ENCODE peak calls at places on chromosomes 13 and 19, in six cellular contexts. D, F, J, A, Z and R are unnamed samples.

GRCh38 chr19:55376381-55376933 is at the start of gene TMEM190:
- DNase-seq in D (no peak), F (no peak), J (no peak), A (no peak), Z (no peak), R (peak)

GRCh38 chr13:98570929-98571372 is 6.0 kb downstream of the STK24 start:
- DNase-seq in D (peak), F (no peak), J (no peak), A (peak), Z (no peak), R (peak)

GRCh38 chr19:2546128-2547032 is 70.5 kb downstream of the GADD45B start:
- DNase-seq in D (peak), F (no peak), J (peak), A (peak), Z (no peak), R (no peak)

GRCh38 chr13:108728370-108728769 is 99.0 kb downstream of the MYO16 start:
- DNase-seq in D (no peak), F (no peak), J (no peak), A (no peak), Z (no peak), R (no peak)

GRCh38 chr13:87147076-87147475 is 524.1 kb upstream of the SLITRK5 start:
- DNase-seq in D (no peak), F (no peak), J (no peak), A (no peak), Z (no peak), R (no peak)

GRCh38 chr13:47853236-47853635 is 147.8 kb downstream of the SUCLA2 start:
- DNase-seq in D (no peak), F (no peak), J (no peak), A (peak), Z (no peak), R (no peak)

GRCh38 chr13:28499579-28499978 is 4.7 kb upstream of the FLT1 start:
- DNase-seq in D (no peak), F (no peak), J (no peak), A (no peak), Z (no peak), R (no peak)

GRCh38 chr13:21557995-21558394 is 46.0 kb downstream of the MICU2 start:
- DNase-seq in D (no peak), F (no peak), J (no peak), A (peak), Z (no peak), R (no peak)

GRCh38 chr13:50119593-50119992 is 104.3 kb downstream of the KCNRG start:
- DNase-seq in D (no peak), F (no peak), J (no peak), A (peak), Z (no peak), R (no peak)

GRCh38 chr13:30464496-30465351 is 1.0 kb downstream of the HMGB1 start:
- DNase-seq in D (peak), F (no peak), J (peak), A (peak), Z (peak), R (no peak)

GRCh38 chr19:14090509-14091085 is at the start of gene SAMD1:
- DNase-seq in D (peak), F (no peak), J (peak), A (peak), Z (peak), R (peak)

GRCh38 chr13:51734786-51735185 is 69.2 kb downstream of the DHRS12 start:
- DNase-seq in D (no peak), F (no peak), J (no peak), A (no peak), Z (no peak), R (no peak)

GRCh38 chr13:40031031-40031430 is 375.6 kb downstream of the COG6 start:
- DNase-seq in D (no peak), F (no peak), J (no peak), A (peak), Z (no peak), R (no peak)

GRCh38 chr19:35436477-35437141 is 11.4 kb upstream of the FFAR2 start:
- DNase-seq in D (no peak), F (no peak), J (no peak), A (no peak), Z (no peak), R (no peak)

GRCh38 chr13:111531505-111531904 is 211.1 kb downstream of the TEX29 start:
- DNase-seq in D (no peak), F (no peak), J (no peak), A (peak), Z (no peak), R (no peak)

GRCh38 chr19:28493881-28494280 is 719.1 kb downstream of the UQCRFS1 start:
- DNase-seq in D (no peak), F (no peak), J (no peak), A (no peak), Z (no peak), R (no peak)

GRCh38 chr13:104011505-104012270 is 945.5 kb upstream of the SLC10A2 start:
- DNase-seq in D (no peak), F (no peak), J (no peak), A (no peak), Z (no peak), R (no peak)

GRCh38 chr19:6088677-6089063 is 21.6 kb downstream of the RFX2 start:
- DNase-seq in D (no peak), F (no peak), J (no peak), A (peak), Z (no peak), R (no peak)

GRCh38 chr13:20231839-20232555 is at the start of gene GJB6:
- DNase-seq in D (no peak), F (no peak), J (no peak), A (no peak), Z (no peak), R (no peak)

DNA sequence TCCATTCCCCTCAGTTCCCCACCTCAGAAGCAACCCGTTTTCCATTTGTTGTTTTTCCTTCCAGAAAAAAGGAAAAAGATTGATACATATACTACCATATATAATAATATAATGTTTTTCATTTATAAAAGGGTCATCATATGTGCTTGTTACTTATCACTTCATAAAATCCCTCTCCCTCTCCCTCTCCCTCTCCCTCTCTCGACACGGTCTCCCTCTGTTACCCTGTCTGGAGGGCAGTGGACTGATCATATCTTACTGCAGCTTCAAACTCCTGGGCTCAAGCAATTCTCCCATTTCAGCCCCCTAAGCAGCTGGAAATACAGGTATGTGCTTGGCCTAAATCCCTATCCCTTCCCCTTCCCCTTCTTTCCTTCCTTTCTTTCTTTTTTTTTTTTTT is 17.1 kb downstream of the PNMA8A start:
- DNase-seq in D (no peak), F (no peak), J (no peak), A (no peak), Z (no peak), R (no peak)
- H3K27ac ChIP-seq in D (no peak), F (no peak), J (no peak), A (no peak), Z (no peak), R (peak)

DNA sequence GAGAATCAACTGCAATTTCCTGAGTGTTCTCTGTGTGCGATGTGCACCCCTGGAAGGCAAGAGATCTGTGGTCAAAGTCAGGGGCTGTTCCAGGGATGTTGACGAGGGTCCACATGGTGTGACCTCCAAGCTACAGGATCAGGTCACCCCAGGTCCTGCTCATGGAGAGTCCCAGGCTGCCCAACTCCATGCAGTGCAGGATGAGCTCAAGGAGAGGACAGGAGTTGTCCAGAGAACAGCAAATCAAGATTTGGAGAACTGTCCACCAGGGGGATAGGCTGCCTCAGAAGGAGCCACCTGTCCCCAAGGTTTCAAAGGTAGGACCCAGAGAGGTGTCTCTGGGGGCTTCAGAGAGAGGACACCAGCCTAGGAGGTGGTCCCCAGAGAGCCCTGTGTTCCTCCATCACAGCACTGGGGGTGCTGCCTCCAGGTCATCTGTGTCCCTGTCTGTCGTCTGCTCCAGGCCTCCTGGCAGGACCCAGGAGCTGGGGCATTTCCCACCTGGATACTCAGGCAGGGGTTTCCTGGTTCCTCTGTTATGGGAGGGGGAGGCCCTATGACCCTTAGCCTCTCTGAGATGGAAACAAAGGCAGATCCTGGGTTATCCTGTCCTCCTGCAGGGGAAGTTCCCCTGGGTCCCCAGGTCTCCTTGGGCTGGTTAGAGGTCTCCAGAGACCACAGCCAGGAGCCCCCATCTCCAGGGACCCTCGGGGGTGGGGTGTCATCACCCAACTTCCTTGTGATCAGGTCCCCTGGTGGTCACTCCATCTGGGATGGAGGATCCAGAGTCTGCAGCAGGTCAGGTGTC is 2.1 kb upstream of the CEACAM7 start:
- DNase-seq in D (no peak), F (no peak), J (peak), A (no peak), Z (no peak), R (no peak)
- H3K4me3 ChIP-seq in D (no peak), F (no peak), J (no peak), A (no peak), Z (no peak), R (no peak)

GRCh38 chr19:8457209-8457608 is 12.4 kb downstream of the HNRNPM start:
- DNase-seq in D (no peak), F (no peak), J (no peak), A (no peak), Z (no peak), R (no peak)

GRCh38 chr19:8459095-8459494 is 14.3 kb downstream of the HNRNPM start:
- DNase-seq in D (no peak), F (no peak), J (no peak), A (no peak), Z (no peak), R (no peak)

GRCh38 chr19:8459520-8460260 is 14.9 kb downstream of the HNRNPM start:
- DNase-seq in D (no peak), F (no peak), J (no peak), A (peak), Z (no peak), R (no peak)

GRCh38 chr19:8457802-8458201 is 13.0 kb downstream of the HNRNPM start:
- DNase-seq in D (no peak), F (no peak), J (no peak), A (no peak), Z (no peak), R (no peak)

DNA sequence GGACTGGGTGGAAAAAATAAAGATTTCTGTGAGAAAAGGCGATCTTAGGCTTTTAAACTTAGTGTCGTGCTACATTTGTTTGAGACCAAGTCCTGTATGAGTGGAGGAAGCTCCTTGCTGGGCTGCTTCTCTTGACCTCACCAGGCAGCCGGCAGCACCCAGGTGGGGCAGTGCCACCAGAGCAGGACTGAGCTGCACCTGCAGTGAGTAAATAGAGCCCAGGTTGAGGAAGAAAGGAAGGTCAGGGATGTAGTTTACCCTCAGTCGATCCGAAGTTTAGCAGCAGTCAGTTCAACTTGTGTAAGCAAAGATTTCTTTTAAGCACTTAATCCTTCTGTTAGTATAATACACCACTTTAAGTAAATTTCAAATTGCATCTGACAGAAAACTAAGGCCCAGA is 13.6 kb downstream of the HNRNPM start:
- DNase-seq in D (no peak), F (no peak), J (no peak), A (no peak), Z (no peak), R (no peak)
- H3K27ac ChIP-seq in D (no peak), F (peak), J (no peak), A (peak), Z (no peak), R (peak)

DNA sequence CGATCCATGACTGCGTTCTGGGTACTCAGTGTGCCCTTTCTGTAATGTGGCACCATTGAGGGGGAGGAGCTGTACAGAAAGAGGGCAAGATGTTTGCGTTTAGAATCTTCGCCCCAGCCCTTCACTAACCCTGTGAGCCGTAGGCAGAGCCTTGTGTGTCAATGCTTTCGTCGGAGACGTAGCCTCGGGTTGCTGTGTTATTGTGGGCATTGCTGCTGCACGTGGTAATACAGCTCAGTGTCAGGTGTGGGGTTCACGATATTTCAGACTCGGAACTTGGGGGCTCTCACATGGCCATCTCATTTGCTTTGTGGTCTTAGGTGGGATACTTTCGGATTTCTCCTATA is 6.1 kb downstream of the RPS9 start:
- DNase-seq in D (no peak), F (no peak), J (no peak), A (no peak), Z (no peak), R (no peak)
- H3K4me3 ChIP-seq in D (no peak), F (no peak), J (no peak), A (no peak), Z (no peak), R (no peak)

DNA sequence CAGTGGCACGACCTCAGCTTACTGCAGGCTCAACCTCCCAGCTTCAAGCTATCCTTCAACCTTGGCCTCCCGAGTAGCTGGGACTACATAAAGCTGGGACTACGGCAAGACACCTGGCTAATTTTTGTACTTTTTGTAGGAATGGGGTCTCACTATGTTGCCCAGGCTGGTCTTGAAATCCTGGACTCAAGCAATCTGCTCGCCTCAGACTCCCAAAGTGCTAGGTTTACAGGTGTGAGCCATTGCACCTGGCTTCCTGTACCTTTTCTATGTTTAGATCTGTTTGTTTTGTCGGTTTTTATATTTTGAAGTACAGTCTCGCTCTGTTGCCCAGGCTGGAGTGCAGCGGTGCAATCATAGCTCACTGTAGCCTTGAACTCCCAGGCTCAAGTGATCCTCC is 17.5 kb upstream of the TICAM1 start:
- DNase-seq in D (no peak), F (no peak), J (no peak), A (no peak), Z (no peak), R (no peak)
- H3K27ac ChIP-seq in D (no peak), F (no peak), J (no peak), A (no peak), Z (no peak), R (no peak)

GRCh38 chr19:794989-795658 is 2.1 kb upstream of the PTBP1 start:
- DNase-seq in D (no peak), F (no peak), J (no peak), A (no peak), Z (no peak), R (no peak)
- H3K4me3 ChIP-seq in D (no peak), F (no peak), J (no peak), A (no peak), Z (no peak), R (no peak)